ENCODE peak calls at places on chromosomes 3 and 15, in ten cellular contexts. One of them, this sample, is unnamed.

GRCh38 chr3:70053293-70053692 is 53.8 kb downstream of the SAMMSON start:
- DNase-seq in transverse colon: no peak
- DNase-seq in fibroblast of lung: peak; percentile 7
- DNase-seq in GM12878: no peak
- DNase-seq in heart right ventricle: no peak
- DNase-seq in pancreas: no peak
- DNase-seq in astrocyte: no peak
- DNase-seq in suprapubic skin: no peak
- DNase-seq in spleen: no peak
- DNase-seq in psoas muscle: no peak
- DNase-seq in this sample: no peak

GRCh38 chr15:49242820-49243219 is 72.8 kb downstream of the GALK2 start:
- DNase-seq in transverse colon: no peak
- DNase-seq in fibroblast of lung: peak; percentile 98
- DNase-seq in GM12878: no peak
- DNase-seq in heart right ventricle: no peak
- DNase-seq in pancreas: no peak
- DNase-seq in astrocyte: peak; percentile 98
- DNase-seq in suprapubic skin: no peak
- DNase-seq in spleen: no peak
- DNase-seq in psoas muscle: peak; percentile 24
- DNase-seq in this sample: no peak

GRCh38 chr3:130468311-130468710 is 48.7 kb upstream of the COL6A6 start:
- DNase-seq in transverse colon: no peak
- DNase-seq in fibroblast of lung: no peak
- DNase-seq in GM12878: no peak
- DNase-seq in heart right ventricle: no peak
- DNase-seq in pancreas: no peak
- DNase-seq in astrocyte: no peak
- DNase-seq in suprapubic skin: no peak
- DNase-seq in spleen: no peak
- DNase-seq in psoas muscle: no peak
- DNase-seq in this sample: no peak

GRCh38 chr15:43514241-43515057 is 3.0 kb upstream of the MAP1A start:
- DNase-seq in transverse colon: peak; percentile 22
- DNase-seq in fibroblast of lung: peak; percentile 43
- DNase-seq in GM12878: no peak
- DNase-seq in heart right ventricle: peak; percentile 76
- DNase-seq in pancreas: no peak
- DNase-seq in astrocyte: peak; percentile 28
- DNase-seq in suprapubic skin: no peak
- DNase-seq in spleen: no peak
- DNase-seq in psoas muscle: peak; percentile 73
- DNase-seq in this sample: peak; percentile 44

GRCh38 chr15:60134609-60135008 is 130.5 kb downstream of the FOXB1 start:
- DNase-seq in transverse colon: no peak
- DNase-seq in fibroblast of lung: no peak
- DNase-seq in GM12878: no peak
- DNase-seq in heart right ventricle: no peak
- DNase-seq in pancreas: no peak
- DNase-seq in astrocyte: no peak
- DNase-seq in suprapubic skin: no peak
- DNase-seq in spleen: no peak
- DNase-seq in psoas muscle: no peak
- DNase-seq in this sample: no peak

GRCh38 chr3:55487376-55488241 is 503 bp upstream of the WNT5A start:
- DNase-seq in transverse colon: peak; percentile 39
- DNase-seq in fibroblast of lung: peak; percentile 83
- DNase-seq in GM12878: no peak
- DNase-seq in heart right ventricle: no peak
- DNase-seq in pancreas: peak; percentile 44
- DNase-seq in astrocyte: peak; percentile 75
- DNase-seq in suprapubic skin: no peak
- DNase-seq in spleen: no peak
- DNase-seq in psoas muscle: peak; percentile 28
- DNase-seq in this sample: peak; percentile 76

GRCh38 chr3:106957021-106957420 is 420.2 kb upstream of the CCDC54 start:
- DNase-seq in transverse colon: no peak
- DNase-seq in fibroblast of lung: peak; percentile 68
- DNase-seq in GM12878: no peak
- DNase-seq in heart right ventricle: no peak
- DNase-seq in pancreas: no peak
- DNase-seq in astrocyte: peak; percentile 60
- DNase-seq in suprapubic skin: no peak
- DNase-seq in spleen: no peak
- DNase-seq in psoas muscle: no peak
- DNase-seq in this sample: no peak

GRCh38 chr3:196280689-196281463 is 6.7 kb downstream of the PCYT1A start:
- DNase-seq in transverse colon: no peak
- DNase-seq in fibroblast of lung: peak; percentile 29
- DNase-seq in GM12878: no peak
- DNase-seq in heart right ventricle: no peak
- DNase-seq in pancreas: no peak
- DNase-seq in astrocyte: peak; percentile 16
- DNase-seq in suprapubic skin: no peak
- DNase-seq in spleen: no peak
- DNase-seq in psoas muscle: no peak
- DNase-seq in this sample: no peak

GRCh38 chr3:127857270-127857801 is 35.0 kb upstream of the MGLL start:
- DNase-seq in transverse colon: no peak
- DNase-seq in fibroblast of lung: no peak
- DNase-seq in GM12878: no peak
- DNase-seq in heart right ventricle: no peak
- DNase-seq in pancreas: no peak
- DNase-seq in astrocyte: no peak
- DNase-seq in suprapubic skin: no peak
- DNase-seq in spleen: no peak
- DNase-seq in psoas muscle: no peak
- DNase-seq in this sample: no peak

GRCh38 chr3:160081958-160082533 is 93.4 kb downstream of the IL12A start:
- DNase-seq in transverse colon: no peak
- DNase-seq in fibroblast of lung: no peak
- DNase-seq in GM12878: no peak
- DNase-seq in heart right ventricle: no peak
- DNase-seq in pancreas: no peak
- DNase-seq in astrocyte: no peak
- DNase-seq in suprapubic skin: no peak
- DNase-seq in spleen: no peak
- DNase-seq in psoas muscle: no peak
- DNase-seq in this sample: no peak

GRCh38 chr3:42014443-42014945 is 52.6 kb upstream of the ULK4 start:
- DNase-seq in transverse colon: peak; percentile 26
- DNase-seq in fibroblast of lung: no peak
- DNase-seq in GM12878: no peak
- DNase-seq in heart right ventricle: no peak
- DNase-seq in pancreas: no peak
- DNase-seq in astrocyte: no peak
- DNase-seq in suprapubic skin: peak; percentile 35
- DNase-seq in spleen: no peak
- DNase-seq in psoas muscle: no peak
- DNase-seq in this sample: no peak

DNA sequence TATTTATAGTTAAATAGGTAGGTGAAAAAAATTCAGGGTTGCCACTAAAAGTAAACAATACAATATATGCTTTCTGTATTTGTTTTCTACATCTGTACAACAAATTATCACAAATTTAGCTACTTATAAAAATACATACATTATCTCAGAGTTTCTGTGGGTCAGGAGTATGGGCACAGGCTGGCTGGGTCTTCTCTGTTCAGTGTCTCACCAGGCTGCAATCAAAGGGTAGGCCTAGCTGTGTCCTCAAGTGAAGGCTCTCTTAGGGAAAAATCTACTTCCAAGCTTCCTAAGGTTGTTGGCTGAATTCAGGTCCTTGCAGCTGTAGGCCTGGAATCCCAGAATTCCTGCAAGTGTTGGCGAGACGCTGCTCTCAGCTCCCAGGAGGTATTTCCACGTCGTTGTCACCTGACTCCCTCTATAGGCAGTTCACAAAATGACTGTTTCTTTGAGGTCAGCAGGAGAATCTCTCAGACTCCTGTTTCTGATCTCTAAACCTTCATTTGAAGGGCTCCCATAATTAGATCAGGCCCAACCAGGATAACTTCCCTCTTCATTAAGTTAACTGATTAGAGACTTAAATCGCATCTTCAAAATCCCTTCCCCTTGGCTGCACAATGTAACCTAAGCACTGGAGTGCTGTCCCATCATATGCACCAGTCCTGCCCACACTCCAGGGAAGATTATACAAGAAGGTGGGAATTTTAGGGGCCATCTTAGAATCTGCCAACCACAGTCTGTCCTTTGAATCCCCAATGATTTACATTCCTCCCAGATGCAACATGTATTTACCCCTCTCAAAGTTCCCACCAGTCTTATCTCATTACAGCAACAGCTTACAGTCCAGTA is 296.6 kb downstream of the SUCLG2 start:
- DNase-seq in transverse colon: no peak
- DNase-seq in fibroblast of lung: peak; percentile 35
- DNase-seq in GM12878: no peak
- DNase-seq in heart right ventricle: no peak
- DNase-seq in pancreas: no peak
- DNase-seq in astrocyte: peak; percentile 12
- DNase-seq in suprapubic skin: no peak
- DNase-seq in spleen: no peak
- DNase-seq in psoas muscle: no peak
- DNase-seq in this sample: no peak
- TF ChIP-seq CTCF in transverse colon: peak; percentile 31
- TF ChIP-seq CTCF in fibroblast of lung: peak; percentile 47
- TF ChIP-seq CTCF in GM12878: peak; percentile 51
- TF ChIP-seq CTCF in heart right ventricle: no peak
- TF ChIP-seq CTCF in pancreas: no peak
- TF ChIP-seq CTCF in astrocyte: peak; percentile 35
- TF ChIP-seq CTCF in suprapubic skin: no peak
- TF ChIP-seq CTCF in spleen: peak; percentile 13
- TF ChIP-seq CTCF in psoas muscle: peak; percentile 14
- TF ChIP-seq CTCF in this sample: peak; percentile 37

GRCh38 chr3:152384412-152384811 is 115.7 kb downstream of the MBNL1 start:
- DNase-seq in transverse colon: no peak
- DNase-seq in fibroblast of lung: no peak
- DNase-seq in GM12878: no peak
- DNase-seq in heart right ventricle: no peak
- DNase-seq in pancreas: no peak
- DNase-seq in astrocyte: no peak
- DNase-seq in suprapubic skin: no peak
- DNase-seq in spleen: no peak
- DNase-seq in psoas muscle: no peak
- DNase-seq in this sample: no peak

GRCh38 chr3:152388631-152389030 is 119.9 kb downstream of the MBNL1 start:
- DNase-seq in transverse colon: no peak
- DNase-seq in fibroblast of lung: no peak
- DNase-seq in GM12878: no peak
- DNase-seq in heart right ventricle: no peak
- DNase-seq in pancreas: no peak
- DNase-seq in astrocyte: no peak
- DNase-seq in suprapubic skin: no peak
- DNase-seq in spleen: no peak
- DNase-seq in psoas muscle: no peak
- DNase-seq in this sample: no peak

GRCh38 chr3:152385761-152386160 is 117.0 kb downstream of the MBNL1 start:
- DNase-seq in transverse colon: no peak
- DNase-seq in fibroblast of lung: peak; percentile 91
- DNase-seq in GM12878: no peak
- DNase-seq in heart right ventricle: no peak
- DNase-seq in pancreas: no peak
- DNase-seq in astrocyte: peak; percentile 88
- DNase-seq in suprapubic skin: no peak
- DNase-seq in spleen: no peak
- DNase-seq in psoas muscle: no peak
- DNase-seq in this sample: no peak

GRCh38 chr3:152383136-152383606 is 114.4 kb downstream of the MBNL1 start:
- DNase-seq in transverse colon: no peak
- DNase-seq in fibroblast of lung: no peak
- DNase-seq in GM12878: no peak
- DNase-seq in heart right ventricle: no peak
- DNase-seq in pancreas: no peak
- DNase-seq in astrocyte: no peak
- DNase-seq in suprapubic skin: no peak
- DNase-seq in spleen: no peak
- DNase-seq in psoas muscle: no peak
- DNase-seq in this sample: no peak

GRCh38 chr3:152386208-152386607 is 117.5 kb downstream of the MBNL1 start:
- DNase-seq in transverse colon: no peak
- DNase-seq in fibroblast of lung: no peak
- DNase-seq in GM12878: no peak
- DNase-seq in heart right ventricle: no peak
- DNase-seq in pancreas: no peak
- DNase-seq in astrocyte: no peak
- DNase-seq in suprapubic skin: no peak
- DNase-seq in spleen: no peak
- DNase-seq in psoas muscle: no peak
- DNase-seq in this sample: no peak
- H3K4me1 ChIP-seq in transverse colon: peaks cover 89% of the 10 kb centered on the region
- H3K4me1 ChIP-seq in fibroblast of lung: peaks cover 13% of the 10 kb centered on the region
- H3K4me1 ChIP-seq in GM12878: peaks cover 4% of the 10 kb centered on the region
- H3K4me1 ChIP-seq in heart right ventricle: peaks cover 86% of the 10 kb centered on the region
- H3K4me1 ChIP-seq in pancreas: peaks cover 39% of the 10 kb centered on the region
- H3K4me1 ChIP-seq in astrocyte: peaks cover 6% of the 10 kb centered on the region
- H3K4me1 ChIP-seq in suprapubic skin: peaks cover 84% of the 10 kb centered on the region
- H3K4me1 ChIP-seq in spleen: peaks cover 41% of the 10 kb centered on the region
- H3K4me1 ChIP-seq in psoas muscle: peaks cover 73% of the 10 kb centered on the region
- H3K4me1 ChIP-seq in this sample: peaks cover 70% of the 10 kb centered on the region

DNA sequence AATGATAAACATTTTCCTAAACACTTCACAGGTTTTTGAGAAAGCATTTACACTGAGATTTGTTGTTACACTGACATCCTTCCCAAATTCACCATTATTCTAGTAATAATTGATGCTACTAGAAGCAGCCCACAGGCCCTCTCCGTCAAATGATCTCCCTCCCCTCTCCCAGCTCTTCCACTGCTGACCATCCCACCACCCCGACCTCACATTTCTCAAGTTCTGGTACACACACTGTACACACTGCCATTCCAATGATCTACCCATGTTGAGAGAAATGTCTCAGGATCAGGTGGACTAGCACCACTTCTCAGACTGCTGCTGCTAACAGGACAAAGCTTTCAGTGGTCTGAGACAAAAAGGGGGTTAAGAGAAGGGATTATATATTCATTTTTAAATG is 3.5 kb downstream of the TBC1D5 start:
- DNase-seq in transverse colon: no peak
- DNase-seq in fibroblast of lung: no peak
- DNase-seq in GM12878: no peak
- DNase-seq in heart right ventricle: no peak
- DNase-seq in pancreas: no peak
- DNase-seq in astrocyte: no peak
- DNase-seq in suprapubic skin: no peak
- DNase-seq in spleen: no peak
- DNase-seq in psoas muscle: no peak
- DNase-seq in this sample: no peak
- H3K27ac ChIP-seq in transverse colon: peak overlapping the region; percentile 100
- H3K27ac ChIP-seq in fibroblast of lung: no peak overlapping the region
- H3K27ac ChIP-seq in GM12878: peak overlapping the region; percentile 94
- H3K27ac ChIP-seq in heart right ventricle: no peak overlapping the region
- H3K27ac ChIP-seq in pancreas: no peak overlapping the region
- H3K27ac ChIP-seq in astrocyte: no peak overlapping the region
- H3K27ac ChIP-seq in suprapubic skin: no peak overlapping the region
- H3K27ac ChIP-seq in spleen: peak overlapping the region; percentile 98
- H3K27ac ChIP-seq in psoas muscle: no peak overlapping the region
- H3K27ac ChIP-seq in this sample: no peak overlapping the region

DNA sequence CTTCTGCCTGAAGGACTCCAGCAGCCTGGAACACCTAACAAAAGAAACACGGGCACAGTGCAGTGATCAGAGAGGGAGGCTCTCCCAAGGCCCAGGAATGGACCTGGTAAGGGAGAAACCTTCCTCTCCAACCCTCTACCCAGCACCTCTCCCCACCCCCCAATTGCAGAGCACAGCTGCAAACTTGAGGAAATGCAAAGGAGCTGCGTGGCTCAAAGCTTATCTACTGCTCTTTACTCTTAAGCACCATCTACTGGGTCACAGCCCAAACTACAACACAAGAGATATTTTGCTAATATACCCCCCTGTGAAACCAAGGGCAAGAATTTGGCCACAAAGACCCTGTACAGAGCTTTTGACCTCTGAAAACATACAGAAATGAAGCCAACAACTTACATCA is 328.3 kb downstream of the OXSM start:
- DNase-seq in transverse colon: no peak
- DNase-seq in fibroblast of lung: no peak
- DNase-seq in GM12878: no peak
- DNase-seq in heart right ventricle: no peak
- DNase-seq in pancreas: no peak
- DNase-seq in astrocyte: no peak
- DNase-seq in suprapubic skin: no peak
- DNase-seq in spleen: no peak
- DNase-seq in psoas muscle: no peak
- DNase-seq in this sample: no peak
- TF ChIP-seq CTCF in transverse colon: no peak
- TF ChIP-seq CTCF in fibroblast of lung: no peak
- TF ChIP-seq CTCF in GM12878: peak; percentile 44
- TF ChIP-seq CTCF in heart right ventricle: no peak
- TF ChIP-seq CTCF in pancreas: no peak
- TF ChIP-seq CTCF in astrocyte: peak; percentile 23
- TF ChIP-seq CTCF in suprapubic skin: no peak
- TF ChIP-seq CTCF in spleen: no peak
- TF ChIP-seq CTCF in psoas muscle: peak; percentile 52
- TF ChIP-seq CTCF in this sample: peak; percentile 24

This sample was measured in upper lobe of right lung.